ENCODE peak calls at places on chromosome 3, in nine cellular contexts. A is T-helper 9 cell; T is HCEC 1CT; G is glutamatergic neuron; K is stimulated activated CD4-positive, alpha-beta T cell treated with anti-CD3 and anti-CD28 coated beads, Interleukin-12 subunit alpha, Interleukin-12 subunit beta, amount 100 ng/mL, for 4 hours; W is T-helper 1 cell; X is MV-4-11; S is Kasumi-1; C is IMR-90. N is an unnamed sample.

GRCh38 chr3:128081846-128082245 is 29.6 kb downstream of the SEC61A1 start:
- DNase-seq in X (no peak), G (no peak), C (peak; percentile 78), W (no peak), K (no peak), S (no peak), T (peak; percentile 76), A (no peak), N (no peak)

GRCh38 chr3:195009607-195010006 is 261.4 kb downstream of the XXYLT1 start:
- DNase-seq in A (no peak), W (no peak), T (no peak), X (peak; percentile 82), S (no peak), C (no peak), G (no peak), K (no peak), N (no peak)

GRCh38 chr3:179651687-179652466 is 963 bp upstream of the USP13 start:
- DNase-seq in K (no peak), X (no peak), T (no peak), W (no peak), A (no peak), C (no peak), G (no peak), S (no peak), N (no peak)

GRCh38 chr3:124298951-124299350 is 307.0 kb upstream of the ROPN1 start:
- DNase-seq in W (no peak), X (no peak), G (no peak), A (no peak), K (no peak), T (no peak), C (no peak), S (no peak), N (no peak)

GRCh38 chr3:150451329-150452084 is 43.4 kb downstream of the TSC22D2 start:
- DNase-seq in S (no peak), X (peak; percentile 45), K (no peak), W (no peak), A (no peak), T (no peak), G (no peak), C (no peak), N (no peak)

GRCh38 chr3:179506792-179507191 is 55.5 kb upstream of the GNB4 start:
- DNase-seq in X (no peak), C (no peak), S (no peak), K (no peak), T (no peak), A (no peak), W (no peak), G (no peak), N (no peak)

GRCh38 chr3:62592408-62592807 is 219.1 kb upstream of the FEZF2 start:
- DNase-seq in X (no peak), S (no peak), K (no peak), G (no peak), C (no peak), T (no peak), W (no peak), A (no peak), N (no peak)

GRCh38 chr3:173902401-173902800 is 504.9 kb downstream of the NLGN1 start:
- DNase-seq in T (no peak), C (no peak), A (no peak), X (no peak), S (no peak), K (no peak), G (no peak), W (no peak), N (no peak)

GRCh38 chr3:30649572-30650310 is 43.3 kb downstream of the TGFBR2 start:
- DNase-seq in K (no peak), S (peak; percentile 92), C (peak; percentile 88), W (no peak), G (no peak), A (no peak), X (peak; percentile 94), T (peak; percentile 64), N (no peak)

GRCh38 chr3:38028621-38029361 is 651 bp downstream of the PLCD1 start:
- DNase-seq in C (no peak), X (no peak), A (no peak), W (no peak), S (no peak), T (no peak), K (no peak), G (peak; percentile 48), N (no peak)

GRCh38 chr3:114221165-114221880 is 16.1 kb downstream of the ZNF80 start:
- DNase-seq in C (no peak), G (no peak), T (no peak), X (no peak), A (peak; percentile 24), K (no peak), W (peak; percentile 18), S (no peak), N (no peak)

GRCh38 chr3:187741403-187742350 is 3.6 kb downstream of the BCL6 start:
- DNase-seq in K (peak; percentile 76), S (peak; percentile 79), C (peak; percentile 78), T (peak; percentile 78), G (peak; percentile 68), W (peak; percentile 53), A (peak; percentile 70), X (peak; percentile 84), N (peak; percentile 63)

GRCh38 chr3:27675287-27675686 is 46.8 kb downstream of the EOMES start:
- DNase-seq in G (no peak), X (no peak), T (peak; percentile 22), S (no peak), A (no peak), K (no peak), C (peak; percentile 47), W (no peak), N (no peak)

GRCh38 chr3:50372349-50372748 is 13.0 kb upstream of the TMEM115 start:
- DNase-seq in G (no peak), K (no peak), X (no peak), A (no peak), W (no peak), C (no peak), T (no peak), S (no peak), N (peak; percentile 23)

GRCh38 chr3:73766599-73767378 is 142.0 kb upstream of the PDZRN3 start:
- DNase-seq in G (no peak), S (peak; percentile 12), T (peak; percentile 12), K (no peak), C (peak; percentile 80), X (no peak), A (no peak), W (no peak), N (no peak)

GRCh38 chr3:161969867-161970266 is 473.3 kb downstream of the OTOL1 start:
- DNase-seq in A (no peak), S (no peak), W (no peak), G (no peak), T (peak; percentile 55), K (no peak), C (peak; percentile 25), X (no peak), N (no peak)

GRCh38 chr3:55160241-55160877 is 232.5 kb upstream of the LRTM1 start:
- DNase-seq in A (no peak), X (peak; percentile 95), K (no peak), W (no peak), G (no peak), S (no peak), T (peak; percentile 100), C (peak; percentile 100), N (no peak)

GRCh38 chr3:30996467-30996866 is 102.0 kb upstream of the GADL1 start:
- DNase-seq in X (no peak), G (no peak), T (no peak), C (no peak), W (no peak), K (no peak), S (no peak), A (no peak), N (no peak)

GRCh38 chr3:29346828-29347227 is 66.0 kb downstream of the RBMS3 start:
- DNase-seq in C (peak; percentile 59), X (no peak), A (no peak), W (no peak), G (no peak), S (no peak), T (no peak), K (no peak), N (no peak)

GRCh38 chr3:15438988-15439387 is 11.6 kb downstream of the EAF1 start:
- DNase-seq in T (peak; percentile 75), S (no peak), G (no peak), W (no peak), A (no peak), C (peak; percentile 69), X (peak; percentile 54), K (no peak), N (no peak)

GRCh38 chr3:184637705-184638104 is 74.2 kb downstream of the MAGEF1 start:
- DNase-seq in A (no peak), W (no peak), C (no peak), K (no peak), G (no peak), T (no peak), S (peak; percentile 96), X (peak; percentile 93), N (no peak)

GRCh38 chr3:194964809-194965208 is 279.1 kb downstream of the FAM43A start:
- DNase-seq in C (no peak), T (no peak), X (no peak), S (no peak), W (no peak), K (no peak), G (no peak), A (no peak), N (no peak)

GRCh38 chr3:62041681-62042080 is 331.7 kb downstream of the FEZF2 start:
- DNase-seq in A (no peak), C (no peak), X (no peak), S (no peak), G (no peak), W (no peak), T (no peak), K (no peak), N (no peak)

GRCh38 chr3:69271098-69271497 is 114.8 kb downstream of the FRMD4B start:
- DNase-seq in K (no peak), C (no peak), T (no peak), S (no peak), W (no peak), G (no peak), X (no peak), A (no peak), N (no peak)

GRCh38 chr3:143634991-143635390 is 213.3 kb downstream of the SLC9A9 start:
- DNase-seq in W (no peak), T (no peak), S (no peak), C (no peak), X (no peak), A (no peak), K (no peak), G (no peak), N (no peak)

GRCh38 chr3:7144696-7145308 is 283.9 kb downstream of the GRM7 start:
- DNase-seq in X (no peak), T (no peak), A (no peak), K (no peak), C (no peak), G (peak; percentile 31), S (peak; percentile 41), W (no peak), N (no peak)

GRCh38 chr3:124883191-124883747 is 3.9 kb downstream of the ITGB5 start:
- DNase-seq in W (no peak), K (no peak), S (no peak), G (no peak), A (no peak), C (no peak), T (no peak), X (no peak), N (no peak)

GRCh38 chr3:129556890-129557736 is 14.1 kb downstream of the H1-8 start:
- DNase-seq in G (no peak), K (no peak), C (no peak), W (no peak), A (no peak), T (no peak), X (no peak), S (no peak), N (no peak)

GRCh38 chr3:149291178-149291577 is 42.3 kb downstream of the TM4SF18 start:
- DNase-seq in A (no peak), W (no peak), K (no peak), G (no peak), X (no peak), S (no peak), T (no peak), C (no peak), N (no peak)

GRCh38 chr3:99633887-99634558 is 4.4 kb upstream of the COL8A1 start:
- DNase-seq in C (no peak), K (no peak), W (no peak), G (no peak), X (no peak), S (no peak), A (no peak), T (no peak), N (no peak)

GRCh38 chr3:49158108-49158709 is 7.9 kb downstream of the CCDC71 start:
- DNase-seq in C (no peak), S (peak; percentile 33), K (peak; percentile 42), G (peak; percentile 61), A (peak; percentile 51), T (no peak), X (peak; percentile 48), W (peak; percentile 52), N (peak; percentile 57)

N was measured in naive thymus-derived CD8-positive, alpha-beta T cell.